ENCODE peak calls at places on chromosomes 12 and 14, in ten cellular contexts. L is ovary; C is kidney; T is astrocyte of the spinal cord; Y is fibroblast of pulmonary artery; N is fibroblast of mammary gland; M is CD8-positive, alpha-beta memory T cell; D is suprapubic skin; V is fibroblast of the aortic adventitia; S is stomach. F is an unnamed sample.

GRCh38 chr12:84874125-84874824 is 38.3 kb downstream of the SLC6A15 start:
- DNase-seq in L (no peak), C (no peak), T (peak), Y (peak), N (peak), M (no peak), D (no peak), V (peak), S (no peak), F (peak)

GRCh38 chr12:90027889-90028570 is 319.4 kb upstream of the ATP2B1 start:
- DNase-seq in L (no peak), C (no peak), T (no peak), Y (no peak), N (no peak), M (no peak), D (no peak), V (no peak), S (no peak), F (no peak)

GRCh38 chr14:100176811-100177327 is 17.4 kb upstream of the DEGS2 start:
- DNase-seq in L (no peak), C (no peak), T (no peak), Y (no peak), N (no peak), M (no peak), D (no peak), V (no peak), S (no peak), F (peak)

GRCh38 chr14:66507181-66507721 is 696 bp upstream of the GPHN start:
- DNase-seq in L (no peak), C (no peak), T (no peak), Y (no peak), N (no peak), M (no peak), D (no peak), V (no peak), S (no peak), F (no peak)

GRCh38 chr14:22538671-22539228 is 50.3 kb downstream of the DAD1 start:
- DNase-seq in L (no peak), C (no peak), T (no peak), Y (no peak), N (no peak), M (no peak), D (no peak), V (no peak), S (no peak), F (no peak)

GRCh38 chr12:64097346-64098105 is 124.6 kb downstream of the KICS2 start:
- DNase-seq in L (no peak), C (no peak), T (no peak), Y (peak), N (peak), M (no peak), D (no peak), V (peak), S (no peak), F (no peak)

GRCh38 chr12:54261817-54262402 is 18.0 kb downstream of the CBX5 start:
- DNase-seq in L (no peak), C (no peak), T (no peak), Y (no peak), N (no peak), M (no peak), D (no peak), V (peak), S (no peak), F (no peak)

GRCh38 chr12:40101747-40102146 is 4.1 kb downstream of the SLC2A13 start:
- DNase-seq in L (no peak), C (no peak), T (no peak), Y (no peak), N (no peak), M (no peak), D (no peak), V (no peak), S (no peak), F (no peak)

GRCh38 chr14:32255855-32256254 is 52.8 kb upstream of the RNU6-8 start:
- DNase-seq in L (no peak), C (no peak), T (no peak), Y (no peak), N (no peak), M (no peak), D (no peak), V (no peak), S (no peak), F (no peak)

GRCh38 chr14:90045608-90046007 is 16.2 kb upstream of the KCNK13 start:
- DNase-seq in L (no peak), C (no peak), T (no peak), Y (no peak), N (no peak), M (no peak), D (no peak), V (no peak), S (no peak), F (no peak)

DNA sequence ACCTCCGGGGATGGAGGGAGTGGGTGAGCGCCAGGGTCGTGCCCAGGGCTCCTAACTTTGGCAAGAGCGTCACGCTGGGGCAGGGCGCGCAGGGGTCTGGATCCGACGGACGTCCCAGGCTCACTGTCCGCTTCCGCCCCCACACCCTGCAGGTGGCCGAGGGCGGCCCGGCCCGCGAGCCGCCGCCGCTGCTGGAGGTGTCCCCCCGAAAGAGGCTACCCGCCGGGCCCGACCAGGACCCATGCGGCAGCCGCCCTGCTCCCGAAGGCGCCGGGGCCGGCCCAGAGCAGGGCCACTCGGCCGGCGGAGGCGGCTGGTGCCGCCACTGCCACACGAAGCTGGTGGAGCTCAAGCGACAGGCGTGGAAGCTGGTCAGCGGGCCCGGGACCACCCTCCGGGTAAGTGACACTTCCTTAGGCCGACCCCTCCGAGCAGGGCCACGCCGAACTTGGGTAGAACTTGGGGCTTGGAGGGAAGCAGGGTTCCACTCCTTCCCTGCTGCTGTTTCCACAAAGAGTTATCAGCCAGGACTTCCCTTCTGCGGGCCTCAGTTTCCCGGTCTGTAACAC is 588 bp downstream of the KIF26A start:
- DNase-seq in L (peak), C (peak), T (no peak), Y (no peak), N (no peak), M (no peak), D (peak), V (no peak), S (no peak), F (peak)
- H3K4me3 ChIP-seq in L (peak), C (peak), T (peak), Y (no peak), N (no peak), M (no peak), D (peak), V (no peak), S (peak), F (peak)

GRCh38 chr14:26531894-26532293 is 65.9 kb downstream of the NOVA1 start:
- DNase-seq in L (no peak), C (no peak), T (peak), Y (peak), N (peak), M (no peak), D (no peak), V (peak), S (no peak), F (no peak)
- H3K4me3 ChIP-seq in L (no peak), C (no peak), T (no peak), Y (no peak), N (no peak), M (no peak), D (no peak), V (no peak), S (no peak), F (no peak)

GRCh38 chr12:120101617-120102016 is 14.9 kb downstream of the RAB35 start:
- DNase-seq in L (no peak), C (peak), T (no peak), Y (no peak), N (no peak), M (no peak), D (peak), V (no peak), S (peak), F (peak)
- H3K4me3 ChIP-seq in L (no peak), C (no peak), T (no peak), Y (no peak), N (no peak), M (no peak), D (peak), V (no peak), S (no peak), F (no peak)

GRCh38 chr12:124906606-124907261 is 7.7 kb downstream of the UBC start:
- DNase-seq in L (peak), C (no peak), T (peak), Y (peak), N (peak), M (peak), D (peak), V (peak), S (peak), F (peak)

GRCh38 chr12:124914392-124915248 is at the start of gene UBC:
- DNase-seq in L (peak), C (peak), T (peak), Y (peak), N (peak), M (peak), D (peak), V (peak), S (peak), F (peak)

GRCh38 chr12:124910561-124911478 is 3.6 kb downstream of the UBC start:
- DNase-seq in L (no peak), C (no peak), T (no peak), Y (peak), N (peak), M (no peak), D (no peak), V (no peak), S (no peak), F (no peak)

GRCh38 chr12:124913474-124914391 is 717 bp downstream of the UBC start:
- DNase-seq in L (peak), C (peak), T (peak), Y (peak), N (peak), M (peak), D (peak), V (peak), S (peak), F (peak)

GRCh38 chr12:124909831-124910560 is 4.5 kb downstream of the UBC start:
- DNase-seq in L (no peak), C (no peak), T (peak), Y (peak), N (peak), M (no peak), D (no peak), V (peak), S (no peak), F (no peak)
- H3K4me3 ChIP-seq in L (no peak), C (peak), T (peak), Y (peak), N (no peak), M (no peak), D (peak), V (peak), S (peak), F (no peak)

GRCh38 chr14:60653709-60654161 is 4.5 kb upstream of the SIX1 start:
- DNase-seq in L (no peak), C (no peak), T (no peak), Y (no peak), N (no peak), M (no peak), D (no peak), V (no peak), S (no peak), F (peak)
- H3K4me3 ChIP-seq in L (no peak), C (no peak), T (peak), Y (no peak), N (no peak), M (no peak), D (no peak), V (no peak), S (no peak), F (peak)

GRCh38 chr14:95318399-95318834 is 1.3 kb downstream of the CLMN start:
- DNase-seq in L (no peak), C (peak), T (no peak), Y (no peak), N (no peak), M (no peak), D (no peak), V (no peak), S (no peak), F (peak)
- H3K4me3 ChIP-seq in L (peak), C (peak), T (no peak), Y (no peak), N (no peak), M (no peak), D (peak), V (no peak), S (peak), F (no peak)

GRCh38 chr12:9750276-9751203 is 10.2 kb downstream of the CD69 start:
- DNase-seq in L (peak), C (peak), T (peak), Y (peak), N (peak), M (peak), D (no peak), V (peak), S (no peak), F (peak)
- H3K4me3 ChIP-seq in L (no peak), C (peak), T (no peak), Y (peak), N (no peak), M (no peak), D (peak), V (no peak), S (no peak), F (no peak)